ENCODE peak calls at places on chromosomes 11 and 22, in four cellular contexts. F is iPS DF 6.9; W is H1; L is naive thymus-derived CD4-positive, alpha-beta T cell. E is an unnamed sample. For H3K4me1, the result is how much of the 10 kb centered on the place peaks cover.

GRCh38 chr11:64762277-64762915 is 2.6 kb upstream of the PYGM start:
- DNase-seq in F (no peak), W (no peak), L (no peak), E (peak)

GRCh38 chr22:22099833-22100812 is 117.5 kb upstream of the TOP3B start:
- DNase-seq in F (no peak), W (no peak), L (no peak), E (no peak)

GRCh38 chr11:92415246-92415645 is 190.6 kb downstream of the FAT3 start:
- DNase-seq in F (no peak), W (no peak), L (no peak), E (no peak)

GRCh38 chr11:15737326-15737725 is 619.0 kb downstream of the SOX6 start:
- DNase-seq in F (no peak), W (no peak), L (no peak), E (no peak)

GRCh38 chr22:48050836-48051235 is 1288.4 kb downstream of the TBC1D22A start:
- DNase-seq in F (no peak), W (no peak), L (no peak), E (no peak)

GRCh38 chr11:115999437-115999836 is 495.2 kb upstream of the CADM1 start:
- DNase-seq in F (no peak), W (no peak), L (no peak), E (no peak)

GRCh38 chr22:48356731-48357130 is 1470.9 kb downstream of the BRD1 start:
- DNase-seq in F (no peak), W (no peak), L (no peak), E (no peak)

GRCh38 chr11:27319065-27319464 is 44.0 kb downstream of the CCDC34 start:
- DNase-seq in F (no peak), W (no peak), L (no peak), E (no peak)

GRCh38 chr11:16799890-16800289 is 61.4 kb downstream of the C11orf58 start:
- DNase-seq in F (no peak), W (no peak), L (no peak), E (no peak)

GRCh38 chr11:78022397-78023396 is at the start of gene KCTD14:
- DNase-seq in F (no peak), W (peak), L (no peak), E (no peak)

GRCh38 chr11:73201249-73201648 is 16.8 kb upstream of the P2RY2 start:
- DNase-seq in F (no peak), W (no peak), L (no peak), E (no peak)

GRCh38 chr22:22914726-22915669 is 27.4 kb downstream of the IGLL5 start:
- DNase-seq in F (no peak), W (no peak), L (no peak), E (peak)

GRCh38 chr22:30881361-30882180 is 87.0 kb downstream of the MORC2 start:
- DNase-seq in F (no peak), W (no peak), L (no peak), E (no peak)

GRCh38 chr11:133064152-133064877 is 468.0 kb downstream of the OPCML start:
- DNase-seq in F (peak), W (peak), L (no peak), E (peak)

GRCh38 chr11:77113382-77114088 is 10.9 kb downstream of the OMP start:
- DNase-seq in F (peak), W (peak), L (no peak), E (peak)

GRCh38 chr22:36362819-36363377 is 24.9 kb downstream of the MYH9 start:
- DNase-seq in F (no peak), W (no peak), L (no peak), E (no peak)

GRCh38 chr11:58813693-58814092 is 30.8 kb downstream of the GLYATL2 start:
- DNase-seq in F (no peak), W (no peak), L (no peak), E (no peak)

GRCh38 chr11:22976146-22976545 is 115.9 kb upstream of the CCDC179 start:
- DNase-seq in F (no peak), W (no peak), L (no peak), E (no peak)

GRCh38 chr22:28023036-28023435 is 104.0 kb upstream of the PITPNB start:
- DNase-seq in F (no peak), W (no peak), L (no peak), E (no peak)

GRCh38 chr11:65478411-65479183 is 20.2 kb upstream of the MALAT1 start:
- DNase-seq in F (no peak), W (no peak), L (no peak), E (peak)

GRCh38 chr11:17457361-17458104 is 19.1 kb downstream of the ABCC8 start:
- DNase-seq in F (no peak), W (no peak), L (no peak), E (no peak)

GRCh38 chr11:67503119-67504022 is 1.8 kb downstream of the PITPNM1 start:
- DNase-seq in F (no peak), W (no peak), L (no peak), E (no peak)

GRCh38 chr22:22110548-22111266 is 128.1 kb upstream of the TOP3B start:
- DNase-seq in F (peak), W (peak), L (no peak), E (no peak)

GRCh38 chr22:30615543-30615954 is 8.6 kb downstream of the TCN2 start:
- DNase-seq in F (no peak), W (no peak), L (no peak), E (no peak)

DNA sequence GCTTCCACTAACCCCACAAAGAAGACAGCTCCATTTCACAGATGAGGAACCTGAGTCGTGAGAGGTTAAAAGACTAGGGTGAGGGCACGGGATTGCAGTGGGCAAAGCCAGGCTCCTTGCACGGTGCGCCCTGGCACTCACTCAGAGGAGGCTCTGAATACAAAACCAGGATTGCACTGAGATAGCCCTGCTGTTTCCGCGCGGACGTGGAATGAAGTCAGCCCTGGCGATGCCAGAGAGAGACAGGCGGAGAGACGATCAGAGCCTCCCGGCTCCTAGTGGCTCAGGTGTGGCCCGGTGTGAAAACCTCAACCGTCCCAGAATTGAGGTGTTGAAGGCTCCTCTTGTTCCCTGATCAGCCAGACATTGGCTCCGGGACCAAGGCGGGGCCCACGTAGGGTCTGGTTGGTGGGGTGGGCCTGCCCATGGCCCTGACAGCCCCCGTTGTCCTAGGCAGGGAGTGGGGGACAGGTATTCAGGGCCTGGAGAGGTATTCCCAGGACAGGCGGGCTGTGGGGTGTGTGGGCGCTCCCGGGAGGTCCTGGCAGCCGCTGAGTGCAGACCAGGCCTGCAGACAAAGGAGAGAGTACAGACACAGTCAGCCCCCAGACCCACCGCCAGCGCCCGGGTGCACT is 43.1 kb upstream of the LINC01488 start:
- DNase-seq in F (no peak), W (no peak), L (no peak), E (no peak)
- H3K4me1 ChIP-seq in F (under half), W (half or more), L (under half), E (under half)

GRCh38 chr11:62001450-62002178 is 34.2 kb upstream of the FTH1 start:
- DNase-seq in F (no peak), W (no peak), L (no peak), E (no peak)

GRCh38 chr11:62000539-62001446 is 33.4 kb upstream of the FTH1 start:
- DNase-seq in F (no peak), W (no peak), L (no peak), E (no peak)

GRCh38 chr11:62005231-62005661 is 37.8 kb upstream of the FTH1 start:
- DNase-seq in F (no peak), W (no peak), L (no peak), E (no peak)

GRCh38 chr11:62008177-62008576 is 40.7 kb upstream of the FTH1 start:
- DNase-seq in F (no peak), W (no peak), L (no peak), E (no peak)

DNA sequence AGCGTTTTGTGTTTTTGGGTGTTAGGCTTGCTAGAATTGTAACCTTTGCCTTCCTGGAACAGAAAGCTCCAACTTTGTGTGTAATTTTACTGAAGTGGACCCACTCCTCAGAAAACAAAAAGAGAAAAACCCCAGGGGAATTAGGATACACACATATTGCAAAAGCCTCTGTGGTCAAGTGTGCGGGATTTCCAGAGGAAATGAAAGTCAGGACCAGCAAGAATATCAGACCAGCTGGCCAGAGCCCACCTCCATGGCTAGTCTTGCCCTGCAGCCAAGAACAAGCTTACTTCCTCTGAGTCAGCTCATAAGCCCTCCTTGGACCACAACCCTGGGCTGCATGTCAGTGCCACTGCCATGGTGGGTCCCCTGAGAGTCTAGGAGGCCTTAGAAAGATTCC is 37.0 kb upstream of the FTH1 start:
- DNase-seq in F (no peak), W (no peak), L (no peak), E (peak)
- H3K27ac ChIP-seq in F (no peak), W (no peak), L (no peak), E (no peak)

DNA sequence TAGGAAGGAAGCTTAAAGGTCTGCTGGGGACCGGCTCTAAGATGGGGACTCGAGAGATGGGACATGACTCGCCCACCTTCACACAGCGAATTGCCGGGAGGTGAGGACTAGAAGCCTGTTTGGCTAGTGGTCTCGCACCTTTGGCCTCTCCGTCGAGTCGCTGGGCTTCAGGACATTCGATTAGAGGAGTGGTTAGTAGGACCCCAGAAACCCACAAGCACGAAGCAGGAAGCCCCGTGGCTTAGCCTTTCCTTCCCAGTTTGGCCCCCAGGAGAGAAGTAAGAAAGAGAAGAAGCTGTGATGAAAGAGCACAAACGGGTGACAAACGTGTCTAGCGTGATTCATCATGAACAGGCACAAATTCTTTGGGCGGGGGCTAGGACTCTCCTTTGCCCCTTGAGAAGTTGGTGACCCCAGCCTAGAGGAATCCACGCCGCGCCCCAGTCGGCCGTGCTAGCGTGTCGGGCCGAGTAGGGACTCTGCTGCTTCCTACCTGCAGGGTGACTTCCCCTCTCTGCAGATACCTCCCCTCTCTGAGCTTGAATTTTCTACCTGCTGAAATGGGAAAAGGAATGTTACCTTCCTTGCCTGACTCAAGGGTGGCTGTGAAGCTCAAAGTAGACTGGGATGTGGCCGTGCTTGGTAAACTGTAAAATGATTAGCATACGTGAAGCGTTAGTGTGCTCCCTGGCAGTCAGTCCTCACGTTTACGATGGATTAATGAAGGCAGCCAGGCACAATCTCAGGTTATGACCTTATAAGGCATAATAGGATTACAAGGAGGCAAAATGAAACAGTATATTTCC is 1.1 kb upstream of the ADM start:
- DNase-seq in F (no peak), W (peak), L (no peak), E (peak)
- H3K4me1 ChIP-seq in F (under half), W (under half), L (under half), E (under half)

GRCh38 chr22:38347181-38347943 is 30.1 kb upstream of the CSNK1E start:
- DNase-seq in F (no peak), W (peak), L (no peak), E (no peak)

GRCh38 chr22:38346506-38346905 is 29.3 kb upstream of the CSNK1E start:
- DNase-seq in F (no peak), W (peak), L (no peak), E (no peak)

GRCh38 chr22:38347944-38348750 is 30.9 kb upstream of the CSNK1E start:
- DNase-seq in F (no peak), W (peak), L (no peak), E (no peak)

GRCh38 chr22:38350444-38351359 is 33.5 kb upstream of the CSNK1E start:
- DNase-seq in F (no peak), W (peak), L (no peak), E (no peak)

DNA sequence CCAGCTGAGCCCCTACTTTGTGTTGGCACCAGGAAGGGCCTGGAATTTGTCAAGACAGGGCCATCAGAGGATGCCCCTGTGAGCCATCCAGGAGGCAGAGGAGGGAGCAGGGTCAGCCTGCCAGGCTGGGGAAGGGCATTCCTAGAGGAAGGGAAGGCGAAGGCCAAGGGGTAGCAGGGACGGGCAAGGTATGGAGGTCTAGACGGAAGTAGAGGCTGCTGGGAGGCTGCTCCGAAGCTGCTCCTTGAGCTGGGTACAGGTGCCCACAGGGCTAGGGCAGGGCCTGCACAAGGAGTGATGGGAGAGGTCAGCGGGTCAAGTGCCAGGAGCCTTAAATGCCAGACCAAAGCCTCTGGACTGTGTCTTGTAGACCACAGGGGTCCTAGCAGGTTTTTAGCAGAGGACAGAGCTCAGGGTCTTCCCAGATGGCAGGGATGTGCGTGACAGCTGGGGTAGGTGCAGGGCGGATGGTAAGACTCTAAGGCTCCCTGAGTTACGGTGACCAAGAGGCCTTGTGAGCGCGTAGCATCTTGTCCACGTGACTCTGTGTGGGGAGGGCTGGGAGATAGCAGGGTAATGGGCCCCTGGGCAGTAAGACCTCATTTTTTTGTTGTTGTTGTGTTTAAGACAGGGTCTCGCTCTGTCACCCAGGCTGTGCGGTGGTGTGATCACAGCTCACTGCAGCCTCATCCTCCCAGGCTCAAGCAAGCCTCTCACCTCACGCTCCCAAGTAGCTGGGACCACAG is 31.7 kb upstream of the CSNK1E start:
- DNase-seq in F (no peak), W (peak), L (no peak), E (no peak)
- H3K27ac ChIP-seq in F (no peak), W (no peak), L (no peak), E (no peak)

GRCh38 chr11:6670202-6670830 is 12.8 kb downstream of the MRPL17 start:
- DNase-seq in F (no peak), W (no peak), L (no peak), E (no peak)

GRCh38 chr11:6674198-6674597 is 8.9 kb downstream of the MRPL17 start:
- DNase-seq in F (no peak), W (no peak), L (no peak), E (no peak)

GRCh38 chr11:6674856-6675255 is 8.3 kb downstream of the MRPL17 start:
- DNase-seq in F (no peak), W (no peak), L (no peak), E (no peak)

GRCh38 chr11:6672006-6672405 is 11.1 kb downstream of the MRPL17 start:
- DNase-seq in F (no peak), W (no peak), L (no peak), E (no peak)

GRCh38 chr11:6673523-6673922 is 9.6 kb downstream of the MRPL17 start:
- DNase-seq in F (no peak), W (no peak), L (no peak), E (no peak)
- H3K4me1 ChIP-seq in F (under half), W (under half), L (half or more), E (under half)

GRCh38 chr22:25282671-25283561 is 63.5 kb downstream of the CRYBB2 start:
- DNase-seq in F (peak), W (peak), L (no peak), E (no peak)
- H3K27ac ChIP-seq in F (no peak), W (no peak), L (no peak), E (no peak)

GRCh38 chr22:37732699-37733607 is 36.1 kb downstream of the TRIOBP start:
- DNase-seq in F (no peak), W (no peak), L (no peak), E (no peak)

GRCh38 chr22:37734402-37734700 is 37.5 kb downstream of the TRIOBP start:
- DNase-seq in F (no peak), W (no peak), L (no peak), E (no peak)

GRCh38 chr22:37733625-37734401 is 37.0 kb downstream of the TRIOBP start:
- DNase-seq in F (no peak), W (no peak), L (no peak), E (no peak)

GRCh38 chr22:37735054-37735453 is 38.2 kb downstream of the TRIOBP start:
- DNase-seq in F (no peak), W (peak), L (no peak), E (peak)

GRCh38 chr22:37731804-37732471 is 35.1 kb downstream of the TRIOBP start:
- DNase-seq in F (no peak), W (no peak), L (no peak), E (no peak)
- H3K4me1 ChIP-seq in F (under half), W (under half), L (under half), E (under half)

DNA sequence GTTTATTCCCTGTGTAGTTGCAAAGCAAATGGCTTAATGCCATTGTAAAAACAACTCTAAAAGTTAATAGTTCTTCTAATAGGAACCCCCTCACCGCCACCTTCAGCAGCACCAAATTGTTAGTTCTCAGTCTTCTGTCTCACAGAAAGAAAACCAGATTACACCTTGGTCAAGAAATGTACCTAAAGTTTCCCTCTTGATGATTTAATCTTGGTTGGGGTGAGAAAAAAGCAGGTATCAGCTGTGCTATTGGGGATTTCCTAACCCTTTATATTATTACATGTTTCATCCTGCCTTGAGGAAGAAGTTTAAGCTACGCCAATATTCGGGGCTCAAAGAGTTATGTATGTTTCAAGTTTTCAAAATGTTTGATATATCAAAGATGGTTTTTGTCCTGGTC is 17.0 kb downstream of the PRR5L start:
- DNase-seq in F (no peak), W (no peak), L (no peak), E (no peak)
- H3K27ac ChIP-seq in F (no peak), W (no peak), L (no peak), E (no peak)

E was measured in psoas muscle.